ENCODE peak calls at places on chromosome 12, in eight cellular contexts. One of them, this sample, is unnamed.

GRCh38 chr12:44127966-44128365 is 292.1 kb downstream of the TMEM117 start:
- DNase-seq in HCT116: no peak
- DNase-seq in Panc1: no peak
- DNase-seq in SK-N-SH: no peak
- DNase-seq in GM12878: no peak
- DNase-seq in HepG2: no peak
- DNase-seq in A549: no peak
- DNase-seq in HL-60: no peak
- DNase-seq in this sample: no peak

GRCh38 chr12:71252473-71252872 is 94.7 kb upstream of the TSPAN8 start:
- DNase-seq in HCT116: no peak
- DNase-seq in HL-60: no peak
- DNase-seq in GM12878: no peak
- DNase-seq in Panc1: no peak
- DNase-seq in HepG2: no peak
- DNase-seq in SK-N-SH: no peak
- DNase-seq in A549: no peak
- DNase-seq in this sample: no peak

GRCh38 chr12:132904718-132905328 is 17.4 kb upstream of the CHFR start:
- DNase-seq in SK-N-SH: peak
- DNase-seq in HepG2: no peak
- DNase-seq in HCT116: no peak
- DNase-seq in Panc1: no peak
- DNase-seq in GM12878: no peak
- DNase-seq in HL-60: no peak
- DNase-seq in A549: no peak
- DNase-seq in this sample: peak

GRCh38 chr12:114213055-114213561 is 192.8 kb downstream of the TBX5 start:
- DNase-seq in HL-60: no peak
- DNase-seq in SK-N-SH: no peak
- DNase-seq in Panc1: no peak
- DNase-seq in GM12878: no peak
- DNase-seq in HCT116: no peak
- DNase-seq in HepG2: no peak
- DNase-seq in A549: no peak
- DNase-seq in this sample: no peak

GRCh38 chr12:50727466-50727865 is 36.4 kb upstream of the ATF1 start:
- DNase-seq in A549: no peak
- DNase-seq in HepG2: no peak
- DNase-seq in SK-N-SH: no peak
- DNase-seq in HCT116: no peak
- DNase-seq in GM12878: no peak
- DNase-seq in Panc1: no peak
- DNase-seq in HL-60: no peak
- DNase-seq in this sample: no peak

GRCh38 chr12:44286336-44286735 is 450.5 kb downstream of the TMEM117 start:
- DNase-seq in GM12878: no peak
- DNase-seq in SK-N-SH: no peak
- DNase-seq in A549: no peak
- DNase-seq in HepG2: no peak
- DNase-seq in HCT116: no peak
- DNase-seq in HL-60: no peak
- DNase-seq in Panc1: no peak
- DNase-seq in this sample: no peak

GRCh38 chr12:65965358-65965757 is 141.1 kb downstream of the HMGA2 start:
- DNase-seq in HL-60: no peak
- DNase-seq in A549: no peak
- DNase-seq in GM12878: no peak
- DNase-seq in Panc1: no peak
- DNase-seq in SK-N-SH: no peak
- DNase-seq in HCT116: no peak
- DNase-seq in HepG2: no peak
- DNase-seq in this sample: peak

GRCh38 chr12:75482636-75483035 is 2.1 kb downstream of the GLIPR1 start:
- DNase-seq in HL-60: no peak
- DNase-seq in GM12878: no peak
- DNase-seq in SK-N-SH: no peak
- DNase-seq in HCT116: no peak
- DNase-seq in HepG2: no peak
- DNase-seq in Panc1: no peak
- DNase-seq in A549: no peak
- DNase-seq in this sample: no peak

GRCh38 chr12:113476093-113476986 is 4.7 kb upstream of the LHX5 start:
- DNase-seq in GM12878: no peak
- DNase-seq in HepG2: no peak
- DNase-seq in HL-60: no peak
- DNase-seq in A549: no peak
- DNase-seq in Panc1: no peak
- DNase-seq in HCT116: no peak
- DNase-seq in SK-N-SH: peak
- DNase-seq in this sample: peak

GRCh38 chr12:49292729-49293055 is 2.3 kb upstream of the PRPH start:
- DNase-seq in A549: no peak
- DNase-seq in SK-N-SH: peak
- DNase-seq in Panc1: no peak
- DNase-seq in GM12878: no peak
- DNase-seq in HepG2: no peak
- DNase-seq in HL-60: no peak
- DNase-seq in HCT116: no peak
- DNase-seq in this sample: no peak

GRCh38 chr12:42589465-42590323 is at the start of gene PRICKLE1:
- DNase-seq in Panc1: no peak
- DNase-seq in HL-60: peak
- DNase-seq in HCT116: no peak
- DNase-seq in SK-N-SH: peak
- DNase-seq in GM12878: no peak
- DNase-seq in HepG2: no peak
- DNase-seq in A549: peak
- DNase-seq in this sample: peak

GRCh38 chr12:12885060-12885792 is 6.1 kb upstream of the GPRC5A start:
- DNase-seq in A549: no peak
- DNase-seq in SK-N-SH: no peak
- DNase-seq in GM12878: no peak
- DNase-seq in HepG2: no peak
- DNase-seq in Panc1: no peak
- DNase-seq in HL-60: no peak
- DNase-seq in HCT116: no peak
- DNase-seq in this sample: peak

GRCh38 chr12:93476555-93476954 is 9.2 kb downstream of the MRPL42 start:
- DNase-seq in HCT116: no peak
- DNase-seq in HL-60: no peak
- DNase-seq in HepG2: peak
- DNase-seq in Panc1: no peak
- DNase-seq in SK-N-SH: no peak
- DNase-seq in GM12878: no peak
- DNase-seq in A549: no peak
- DNase-seq in this sample: no peak

GRCh38 chr12:106088246-106089200 is 50.2 kb downstream of the NUAK1 start:
- DNase-seq in A549: no peak
- DNase-seq in HL-60: no peak
- DNase-seq in GM12878: no peak
- DNase-seq in SK-N-SH: no peak
- DNase-seq in Panc1: no peak
- DNase-seq in HepG2: no peak
- DNase-seq in HCT116: no peak
- DNase-seq in this sample: no peak

DNA sequence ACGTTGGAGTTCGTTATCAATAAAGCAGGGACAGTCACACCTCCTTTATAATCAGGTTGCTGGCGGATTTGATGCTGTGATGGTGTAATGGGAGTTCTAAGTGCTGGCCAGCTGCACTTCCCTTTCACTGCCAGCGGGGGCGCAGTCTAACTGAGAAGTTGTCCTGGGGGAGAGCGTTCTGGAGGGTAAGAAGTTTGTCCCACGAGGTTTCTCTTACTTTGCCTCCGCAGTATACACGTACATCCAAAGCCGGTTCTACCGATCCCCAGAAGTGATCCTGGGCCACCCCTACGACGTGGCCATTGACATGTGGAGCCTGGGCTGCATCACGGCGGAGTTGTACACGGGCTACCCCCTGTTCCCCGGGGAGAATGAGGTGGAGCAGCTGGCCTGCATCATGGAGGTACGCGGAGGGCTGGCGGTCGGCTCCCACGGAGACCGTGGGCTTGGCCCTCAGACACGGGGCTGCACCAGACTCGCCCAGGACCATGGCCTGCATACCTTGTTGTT is 42.7 kb downstream of the DYRK4 start:
- DNase-seq in HL-60: peak
- DNase-seq in A549: peak
- DNase-seq in SK-N-SH: peak
- DNase-seq in GM12878: peak
- DNase-seq in Panc1: peak
- DNase-seq in HCT116: peak
- DNase-seq in HepG2: peak
- DNase-seq in this sample: peak
- TF ChIP-seq REST in HL-60: peak
- TF ChIP-seq REST in A549: no peak
- TF ChIP-seq REST in SK-N-SH: peak
- TF ChIP-seq REST in GM12878: no peak
- TF ChIP-seq REST in Panc1: no peak
- TF ChIP-seq REST in HCT116: no peak
- TF ChIP-seq REST in HepG2: no peak
- TF ChIP-seq REST in this sample: no peak

DNA sequence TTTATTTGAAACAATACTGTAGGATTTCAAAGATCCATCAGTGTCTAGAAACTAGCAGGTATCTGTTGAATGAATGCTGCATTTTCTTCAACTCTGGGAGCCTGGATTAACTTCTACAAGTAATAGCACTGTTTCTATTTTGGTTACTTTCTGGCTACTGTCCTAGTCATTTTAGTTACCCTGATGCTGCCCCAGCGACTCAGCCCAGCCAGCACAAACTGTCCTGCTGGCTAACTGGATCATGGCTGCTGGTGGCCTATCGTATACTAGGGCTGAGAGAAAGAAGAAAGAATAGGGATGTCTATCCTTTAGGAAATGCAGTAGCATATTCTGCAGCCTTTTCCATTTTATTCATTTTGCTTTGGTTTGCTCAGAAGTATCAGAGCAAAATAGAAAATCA is 53.9 kb downstream of the NTN4 start:
- DNase-seq in A549: no peak
- DNase-seq in GM12878: no peak
- DNase-seq in SK-N-SH: no peak
- DNase-seq in HL-60: no peak
- DNase-seq in HCT116: no peak
- DNase-seq in HepG2: no peak
- DNase-seq in Panc1: no peak
- DNase-seq in this sample: no peak
- TF ChIP-seq REST in A549: no peak
- TF ChIP-seq REST in GM12878: no peak
- TF ChIP-seq REST in SK-N-SH: no peak
- TF ChIP-seq REST in HL-60: no peak
- TF ChIP-seq REST in HCT116: no peak
- TF ChIP-seq REST in HepG2: no peak
- TF ChIP-seq REST in Panc1: no peak
- TF ChIP-seq REST in this sample: no peak

GRCh38 chr12:116692605-116693004 is 45.3 kb downstream of the SPRING1 start:
- DNase-seq in HepG2: no peak
- DNase-seq in HCT116: no peak
- DNase-seq in HL-60: no peak
- DNase-seq in GM12878: no peak
- DNase-seq in Panc1: no peak
- DNase-seq in SK-N-SH: no peak
- DNase-seq in A549: no peak
- DNase-seq in this sample: no peak
- TF ChIP-seq REST in HepG2: no peak
- TF ChIP-seq REST in HCT116: no peak
- TF ChIP-seq REST in HL-60: no peak
- TF ChIP-seq REST in GM12878: no peak
- TF ChIP-seq REST in Panc1: no peak
- TF ChIP-seq REST in SK-N-SH: no peak
- TF ChIP-seq REST in A549: no peak
- TF ChIP-seq REST in this sample: no peak

GRCh38 chr12:57759360-57759980 is 4.6 kb downstream of the MARCHF9 start:
- DNase-seq in GM12878: no peak
- DNase-seq in HL-60: no peak
- DNase-seq in HepG2: peak
- DNase-seq in A549: no peak
- DNase-seq in Panc1: no peak
- DNase-seq in SK-N-SH: peak
- DNase-seq in HCT116: no peak
- DNase-seq in this sample: peak
- TF ChIP-seq REST in GM12878: no peak
- TF ChIP-seq REST in HL-60: no peak
- TF ChIP-seq REST in HepG2: no peak
- TF ChIP-seq REST in A549: no peak
- TF ChIP-seq REST in Panc1: no peak
- TF ChIP-seq REST in SK-N-SH: no peak
- TF ChIP-seq REST in HCT116: no peak
- TF ChIP-seq REST in this sample: peak

DNA sequence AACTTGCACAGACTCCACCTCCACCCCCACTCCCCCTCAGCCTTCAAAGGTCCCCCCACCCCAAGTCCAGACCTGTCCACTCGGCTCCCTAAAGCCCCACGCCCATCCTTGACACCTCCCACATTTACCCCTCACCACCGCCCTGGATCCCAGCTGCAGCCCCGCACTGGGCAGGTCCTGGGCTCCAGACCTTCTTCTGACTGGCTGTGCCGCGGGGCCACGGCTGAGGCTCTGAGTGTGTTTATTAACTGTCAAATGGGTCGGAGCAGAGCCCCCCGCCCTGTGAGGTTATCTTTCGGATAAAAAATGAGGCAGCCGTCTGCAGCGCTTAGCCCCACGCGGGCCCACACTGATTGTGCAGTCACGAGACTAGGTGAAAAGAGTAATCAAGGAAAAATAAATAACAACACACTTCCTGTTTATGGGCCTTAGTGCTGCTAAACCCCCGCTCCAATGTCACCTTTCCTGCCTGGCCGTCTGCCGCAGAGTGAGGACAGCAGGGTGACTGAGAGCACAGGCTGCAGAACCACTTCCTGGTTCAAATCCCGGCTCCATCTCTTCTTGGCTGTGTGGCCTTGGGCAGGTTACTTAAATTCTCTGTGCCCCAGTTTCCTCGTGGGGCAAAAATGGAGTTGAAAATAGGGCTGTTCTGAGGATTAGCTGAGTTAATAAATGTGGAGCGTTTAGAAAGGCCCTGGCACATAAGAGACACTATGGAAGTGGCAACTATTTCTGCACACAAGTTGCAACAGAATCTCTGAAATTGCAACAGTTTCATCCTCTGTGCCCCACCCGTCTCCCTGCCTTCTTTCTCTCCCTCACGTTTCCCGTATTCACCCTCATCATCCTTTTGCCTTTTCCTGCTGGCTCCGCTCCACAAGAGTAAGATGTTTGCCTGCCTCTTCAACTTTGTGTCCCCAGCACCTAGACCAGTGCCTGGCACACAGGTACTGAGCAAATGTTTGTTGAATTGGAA is 9.4 kb downstream of the SETD1B start:
- DNase-seq in HepG2: no peak
- DNase-seq in GM12878: no peak
- DNase-seq in Panc1: no peak
- DNase-seq in A549: no peak
- DNase-seq in SK-N-SH: no peak
- DNase-seq in HL-60: peak
- DNase-seq in HCT116: no peak
- DNase-seq in this sample: no peak
- TF ChIP-seq REST in HepG2: no peak
- TF ChIP-seq REST in GM12878: no peak
- TF ChIP-seq REST in Panc1: no peak
- TF ChIP-seq REST in A549: no peak
- TF ChIP-seq REST in SK-N-SH: no peak
- TF ChIP-seq REST in HL-60: no peak
- TF ChIP-seq REST in HCT116: no peak
- TF ChIP-seq REST in this sample: no peak